ENCODE peak calls at places on chromosomes 4 and X, in eight cellular contexts. W, Z, P, C, R, B, V and G are unnamed samples.

GRCh38 chr4:144894525-144894924 is 203.5 kb downstream of the ANAPC10 start:
- DNase-seq in W (no peak), Z (no peak), P (peak; percentile 95), C (peak; percentile 94), R (no peak), B (no peak), V (no peak), G (peak; percentile 16)

GRCh38 chr4:92241094-92241493 is 62.7 kb upstream of the GRID2 start:
- DNase-seq in W (peak; percentile 64), Z (no peak), P (no peak), C (peak; percentile 61), R (no peak), B (no peak), V (no peak), G (no peak)

GRCh38 chr4:6047130-6047673 is 29.0 kb upstream of the C4orf50 start:
- DNase-seq in W (peak; percentile 52), Z (no peak), P (no peak), C (no peak), R (peak; percentile 69), B (no peak), V (no peak), G (no peak)

GRCh38 chr4:15027921-15028435 is 25.7 kb downstream of the CPEB2 start:
- DNase-seq in W (no peak), Z (no peak), P (no peak), C (peak; percentile 33), R (no peak), B (no peak), V (no peak), G (no peak)

GRCh38 chr4:55075823-55076418 is 49.5 kb downstream of the KDR start:
- DNase-seq in W (no peak), Z (no peak), P (peak; percentile 58), C (peak; percentile 38), R (no peak), B (no peak), V (no peak), G (no peak)

GRCh38 chrX:11899091-11899490 is 141.1 kb downstream of the MSL3 start:
- DNase-seq in W (no peak), Z (no peak), P (peak; percentile 67), C (peak; percentile 72), R (no peak), B (no peak), V (no peak), G (no peak)

GRCh38 chrX:131139072-131139471 is 80.9 kb downstream of the ARHGAP36 start:
- DNase-seq in W (no peak), Z (no peak), P (no peak), C (no peak), R (no peak), B (no peak), V (no peak), G (no peak)

GRCh38 chr4:173917255-173917960 is 366.1 kb downstream of the FBXO8 start:
- DNase-seq in W (no peak), Z (no peak), P (peak; percentile 73), C (peak; percentile 76), R (no peak), B (no peak), V (no peak), G (no peak)

GRCh38 chr4:86950835-86951525 is 16.2 kb downstream of the AFF1 start:
- DNase-seq in W (no peak), Z (no peak), P (no peak), C (no peak), R (peak; percentile 64), B (no peak), V (no peak), G (no peak)

GRCh38 chrX:63918611-63919010 is 133.6 kb upstream of the ARHGEF9 start:
- DNase-seq in W (no peak), Z (no peak), P (no peak), C (no peak), R (no peak), B (no peak), V (no peak), G (peak; percentile 9)